ENCODE peak calls at places on chromosomes 1 and 21, in five cellular contexts. H, W, Z, B and X are unnamed samples.

GRCh38 chr1:193321242-193321842 is 134.9 kb upstream of the B3GALT2 start:
- DNase-seq in H (no peak), W (no peak), Z (no peak), B (no peak), X (no peak)

GRCh38 chr1:16724718-16725438 is 15.4 kb upstream of the RNU1-4 start:
- DNase-seq in H (no peak), W (no peak), Z (peak), B (no peak), X (no peak)

GRCh38 chr1:241888232-241888631 is 40.2 kb downstream of the EXO1 start:
- DNase-seq in H (no peak), W (no peak), Z (no peak), B (no peak), X (no peak)

GRCh38 chr21:34754690-34755647 is 86.2 kb downstream of the CLIC6 start:
- DNase-seq in H (no peak), W (no peak), Z (no peak), B (no peak), X (no peak)

GRCh38 chr1:181592261-181592859 is 109.0 kb downstream of the CACNA1E start:
- DNase-seq in H (no peak), W (no peak), Z (no peak), B (no peak), X (no peak)

GRCh38 chr1:116983678-116984077 is 17.9 kb upstream of the CD101 start:
- DNase-seq in H (no peak), W (no peak), Z (no peak), B (no peak), X (no peak)

GRCh38 chr1:183195146-183195571 is 9.1 kb downstream of the LAMC2 start:
- DNase-seq in H (no peak), W (no peak), Z (peak), B (peak), X (no peak)

GRCh38 chr1:98870959-98871903 is 133.4 kb downstream of the PLPPR5 start:
- DNase-seq in H (no peak), W (no peak), Z (no peak), B (no peak), X (peak)

GRCh38 chr1:46369542-46370213 is 24.4 kb upstream of the FAAH start:
- DNase-seq in H (no peak), W (no peak), Z (no peak), B (no peak), X (no peak)

GRCh38 chr1:193241132-193241827 is 54.9 kb upstream of the B3GALT2 start:
- DNase-seq in H (no peak), W (no peak), Z (no peak), B (no peak), X (no peak)

GRCh38 chr1:162663086-162663485 is 30.8 kb downstream of the DDR2 start:
- DNase-seq in H (no peak), W (no peak), Z (no peak), B (no peak), X (no peak)

GRCh38 chr1:44645466-44646244 is 28.6 kb downstream of the TMEM53 start:
- DNase-seq in H (peak), W (peak), Z (peak), B (no peak), X (no peak)

GRCh38 chr1:1892763-1893120 is 1.9 kb upstream of the GNB1 start:
- DNase-seq in H (no peak), W (no peak), Z (no peak), B (no peak), X (no peak)

GRCh38 chr1:225430301-225430700 is 2.5 kb upstream of the LBR start:
- DNase-seq in H (no peak), W (no peak), Z (no peak), B (no peak), X (no peak)

GRCh38 chr1:200336111-200336845 is 73.6 kb downstream of the ZNF281 start:
- DNase-seq in H (no peak), W (no peak), Z (no peak), B (peak), X (no peak)

GRCh38 chr1:89604414-89604735 is 28.5 kb upstream of the LRRC8C start:
- DNase-seq in H (no peak), W (no peak), Z (no peak), B (no peak), X (no peak)

GRCh38 chr1:234206651-234207284 is 166.5 kb upstream of the COA6 start:
- DNase-seq in H (no peak), W (peak), Z (no peak), B (peak), X (no peak)

GRCh38 chr1:161502641-161503393 is 2.4 kb upstream of the FCGR2A start:
- DNase-seq in H (no peak), W (no peak), Z (no peak), B (no peak), X (no peak)

GRCh38 chr1:48572632-48573258 is 100.7 kb upstream of the SPATA6 start:
- DNase-seq in H (no peak), W (peak), Z (peak), B (peak), X (peak)

GRCh38 chr1:56585985-56586384 is 6.6 kb upstream of the PLPP3 start:
- DNase-seq in H (no peak), W (no peak), Z (no peak), B (no peak), X (no peak)

GRCh38 chr21:44065428-44065827 is 41.8 kb upstream of the PWP2 start:
- DNase-seq in H (no peak), W (no peak), Z (peak), B (no peak), X (peak)

GRCh38 chr1:15916417-15916816 is 59.5 kb downstream of the ZBTB17 start:
- DNase-seq in H (no peak), W (no peak), Z (no peak), B (no peak), X (no peak)

GRCh38 chr1:98260839-98261238 is 340.0 kb upstream of the DPYD start:
- DNase-seq in H (no peak), W (no peak), Z (no peak), B (no peak), X (no peak)

GRCh38 chr1:4549933-4550332 is 104.5 kb upstream of the AJAP1 start:
- DNase-seq in H (no peak), W (no peak), Z (no peak), B (peak), X (no peak)

GRCh38 chr1:200176181-200176580 is 148.7 kb downstream of the NR5A2 start:
- DNase-seq in H (no peak), W (no peak), Z (no peak), B (no peak), X (no peak)

DNA sequence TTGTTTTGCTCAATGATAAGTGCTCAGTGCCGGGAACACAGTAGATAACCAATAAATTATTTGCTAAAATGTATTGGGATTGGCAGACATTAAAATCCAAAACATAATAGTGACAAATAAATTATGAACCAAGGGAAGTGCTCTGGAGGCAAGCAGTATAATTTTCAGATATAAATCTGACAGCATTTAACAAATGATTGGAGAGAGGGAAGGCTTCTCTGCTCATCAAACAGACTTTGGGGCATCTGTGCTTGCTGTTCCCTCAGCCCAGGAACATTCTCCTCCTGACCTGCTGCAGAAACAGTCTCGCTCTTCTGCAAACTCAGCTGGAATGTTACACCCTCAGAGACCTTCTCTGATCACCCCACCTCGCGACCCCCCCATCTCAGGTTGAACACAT is 2.2 kb downstream of the CD46 start:
- DNase-seq in H (no peak), W (no peak), Z (no peak), B (no peak), X (no peak)
- H3K27ac ChIP-seq in H (no peak), W (no peak), Z (peak), B (no peak), X (peak)

GRCh38 chr1:27418326-27418761 is 25.9 kb downstream of the GPR3 start:
- DNase-seq in H (no peak), W (peak), Z (peak), B (peak), X (no peak)
- H3K27ac ChIP-seq in H (peak), W (peak), Z (peak), B (peak), X (peak)

GRCh38 chr1:150282558-150282958 is 204 bp downstream of the CIART start:
- DNase-seq in H (no peak), W (no peak), Z (no peak), B (no peak), X (no peak)

GRCh38 chr1:150281758-150282557 is at the start of gene CIART:
- DNase-seq in H (peak), W (peak), Z (peak), B (peak), X (peak)

GRCh38 chr1:150281221-150281757 is 1.1 kb upstream of the CIART start:
- DNase-seq in H (peak), W (peak), Z (peak), B (peak), X (peak)

GRCh38 chr1:150280138-150280707 is 2.1 kb upstream of the CIART start:
- DNase-seq in H (no peak), W (no peak), Z (peak), B (no peak), X (no peak)

GRCh38 chr1:150283260-150283659 is 906 bp downstream of the CIART start:
- DNase-seq in H (no peak), W (no peak), Z (no peak), B (no peak), X (no peak)
- H3K27ac ChIP-seq in H (peak), W (peak), Z (peak), B (peak), X (no peak)

GRCh38 chr1:156795787-156796186 is 20.9 kb downstream of the SH2D2A start:
- DNase-seq in H (no peak), W (no peak), Z (no peak), B (no peak), X (no peak)

GRCh38 chr1:156796340-156797097 is 20.1 kb downstream of the SH2D2A start:
- DNase-seq in H (no peak), W (no peak), Z (peak), B (no peak), X (no peak)

GRCh38 chr1:156794506-156795373 is 21.9 kb downstream of the SH2D2A start:
- DNase-seq in H (no peak), W (no peak), Z (no peak), B (no peak), X (no peak)

GRCh38 chr1:156797212-156797871 is 19.3 kb downstream of the SH2D2A start:
- DNase-seq in H (no peak), W (no peak), Z (peak), B (peak), X (peak)

GRCh38 chr1:156795374-156795733 is 21.3 kb downstream of the SH2D2A start:
- DNase-seq in H (no peak), W (no peak), Z (no peak), B (no peak), X (no peak)
- H3K27ac ChIP-seq in H (no peak), W (no peak), Z (no peak), B (no peak), X (no peak)